ENCODE peak calls at places on chromosome 2, in eight cellular contexts. One of them, this sample, is unnamed.

GRCh38 chr2:205704101-205704741 is 21.9 kb downstream of the NRP2 start:
- DNase-seq in non-pigmented ciliary epithelial cell: no peak
- DNase-seq in mucosa of descending colon: peak; percentile 39
- DNase-seq in KBM-7: no peak
- DNase-seq in NCI-H1436 treated with DMSO at 0.1 percent for 48 hours: no peak
- DNase-seq in right cardiac atrium: peak; percentile 41
- DNase-seq in frontal cortex: no peak
- DNase-seq in left ventricle myocardium superior: no peak
- DNase-seq in this sample: no peak

GRCh38 chr2:86393521-86394490 is 47.4 kb upstream of the KDM3A start:
- DNase-seq in non-pigmented ciliary epithelial cell: no peak
- DNase-seq in mucosa of descending colon: peak; percentile 19
- DNase-seq in KBM-7: no peak
- DNase-seq in NCI-H1436 treated with DMSO at 0.1 percent for 48 hours: no peak
- DNase-seq in right cardiac atrium: no peak
- DNase-seq in frontal cortex: no peak
- DNase-seq in left ventricle myocardium superior: peak; percentile 52
- DNase-seq in this sample: no peak

GRCh38 chr2:9001229-9001628 is 2.3 kb downstream of the MBOAT2 start:
- DNase-seq in non-pigmented ciliary epithelial cell: no peak
- DNase-seq in mucosa of descending colon: peak; percentile 46
- DNase-seq in KBM-7: no peak
- DNase-seq in NCI-H1436 treated with DMSO at 0.1 percent for 48 hours: no peak
- DNase-seq in right cardiac atrium: no peak
- DNase-seq in frontal cortex: no peak
- DNase-seq in left ventricle myocardium superior: no peak
- DNase-seq in this sample: no peak

GRCh38 chr2:64675860-64676259 is 22.1 kb upstream of the SERTAD2 start:
- DNase-seq in non-pigmented ciliary epithelial cell: no peak
- DNase-seq in mucosa of descending colon: no peak
- DNase-seq in KBM-7: no peak
- DNase-seq in NCI-H1436 treated with DMSO at 0.1 percent for 48 hours: no peak
- DNase-seq in right cardiac atrium: no peak
- DNase-seq in frontal cortex: no peak
- DNase-seq in left ventricle myocardium superior: no peak
- DNase-seq in this sample: no peak

GRCh38 chr2:201500534-201500933 is 49.0 kb downstream of the STRADB start:
- DNase-seq in non-pigmented ciliary epithelial cell: no peak
- DNase-seq in mucosa of descending colon: no peak
- DNase-seq in KBM-7: no peak
- DNase-seq in NCI-H1436 treated with DMSO at 0.1 percent for 48 hours: no peak
- DNase-seq in right cardiac atrium: no peak
- DNase-seq in frontal cortex: no peak
- DNase-seq in left ventricle myocardium superior: no peak
- DNase-seq in this sample: no peak

GRCh38 chr2:208315081-208315788 is 49.2 kb downstream of the PIKFYVE start:
- DNase-seq in non-pigmented ciliary epithelial cell: no peak
- DNase-seq in mucosa of descending colon: no peak
- DNase-seq in KBM-7: peak; percentile 19
- DNase-seq in NCI-H1436 treated with DMSO at 0.1 percent for 48 hours: no peak
- DNase-seq in right cardiac atrium: no peak
- DNase-seq in frontal cortex: no peak
- DNase-seq in left ventricle myocardium superior: no peak
- DNase-seq in this sample: peak; percentile 18

GRCh38 chr2:182763311-182763912 is 47.4 kb downstream of the DNAJC10 start:
- DNase-seq in non-pigmented ciliary epithelial cell: no peak
- DNase-seq in mucosa of descending colon: peak; percentile 31
- DNase-seq in KBM-7: peak; percentile 32
- DNase-seq in NCI-H1436 treated with DMSO at 0.1 percent for 48 hours: no peak
- DNase-seq in right cardiac atrium: no peak
- DNase-seq in frontal cortex: no peak
- DNase-seq in left ventricle myocardium superior: no peak
- DNase-seq in this sample: no peak

GRCh38 chr2:98588880-98589425 is 19.4 kb downstream of the COA5 start:
- DNase-seq in non-pigmented ciliary epithelial cell: no peak
- DNase-seq in mucosa of descending colon: no peak
- DNase-seq in KBM-7: no peak
- DNase-seq in NCI-H1436 treated with DMSO at 0.1 percent for 48 hours: no peak
- DNase-seq in right cardiac atrium: no peak
- DNase-seq in frontal cortex: no peak
- DNase-seq in left ventricle myocardium superior: no peak
- DNase-seq in this sample: no peak

GRCh38 chr2:241974851-241975592 is 105.5 kb downstream of the RTP5 start:
- DNase-seq in non-pigmented ciliary epithelial cell: no peak
- DNase-seq in mucosa of descending colon: no peak
- DNase-seq in KBM-7: no peak
- DNase-seq in NCI-H1436 treated with DMSO at 0.1 percent for 48 hours: no peak
- DNase-seq in right cardiac atrium: no peak
- DNase-seq in frontal cortex: no peak
- DNase-seq in left ventricle myocardium superior: no peak
- DNase-seq in this sample: no peak

GRCh38 chr2:58569460-58570185 is 328.5 kb upstream of the FANCL start:
- DNase-seq in non-pigmented ciliary epithelial cell: no peak
- DNase-seq in mucosa of descending colon: no peak
- DNase-seq in KBM-7: no peak
- DNase-seq in NCI-H1436 treated with DMSO at 0.1 percent for 48 hours: no peak
- DNase-seq in right cardiac atrium: no peak
- DNase-seq in frontal cortex: no peak
- DNase-seq in left ventricle myocardium superior: no peak
- DNase-seq in this sample: no peak

GRCh38 chr2:50401772-50402653 is 629.9 kb downstream of the NRXN1 start:
- DNase-seq in non-pigmented ciliary epithelial cell: peak; percentile 30
- DNase-seq in mucosa of descending colon: peak; percentile 43
- DNase-seq in KBM-7: peak; percentile 36
- DNase-seq in NCI-H1436 treated with DMSO at 0.1 percent for 48 hours: no peak
- DNase-seq in right cardiac atrium: peak; percentile 16
- DNase-seq in frontal cortex: peak; percentile 12
- DNase-seq in left ventricle myocardium superior: no peak
- DNase-seq in this sample: peak; percentile 16

GRCh38 chr2:180694445-180695421 is 285.7 kb upstream of the UBE2E3 start:
- DNase-seq in non-pigmented ciliary epithelial cell: no peak
- DNase-seq in mucosa of descending colon: no peak
- DNase-seq in KBM-7: no peak
- DNase-seq in NCI-H1436 treated with DMSO at 0.1 percent for 48 hours: no peak
- DNase-seq in right cardiac atrium: no peak
- DNase-seq in frontal cortex: no peak
- DNase-seq in left ventricle myocardium superior: no peak
- DNase-seq in this sample: no peak

GRCh38 chr2:170886391-170886790 is 42.7 kb upstream of the GORASP2 start:
- DNase-seq in non-pigmented ciliary epithelial cell: peak; percentile 30
- DNase-seq in mucosa of descending colon: no peak
- DNase-seq in KBM-7: no peak
- DNase-seq in NCI-H1436 treated with DMSO at 0.1 percent for 48 hours: no peak
- DNase-seq in right cardiac atrium: no peak
- DNase-seq in frontal cortex: no peak
- DNase-seq in left ventricle myocardium superior: no peak
- DNase-seq in this sample: no peak

GRCh38 chr2:116489292-116489691 is 1325.2 kb upstream of the DDX18 start:
- DNase-seq in non-pigmented ciliary epithelial cell: no peak
- DNase-seq in mucosa of descending colon: no peak
- DNase-seq in KBM-7: no peak
- DNase-seq in NCI-H1436 treated with DMSO at 0.1 percent for 48 hours: no peak
- DNase-seq in right cardiac atrium: no peak
- DNase-seq in frontal cortex: no peak
- DNase-seq in left ventricle myocardium superior: no peak
- DNase-seq in this sample: no peak

GRCh38 chr2:113182471-113183260 is 8.9 kb downstream of the PSD4 start:
- DNase-seq in non-pigmented ciliary epithelial cell: no peak
- DNase-seq in mucosa of descending colon: no peak
- DNase-seq in KBM-7: no peak
- DNase-seq in NCI-H1436 treated with DMSO at 0.1 percent for 48 hours: no peak
- DNase-seq in right cardiac atrium: no peak
- DNase-seq in frontal cortex: no peak
- DNase-seq in left ventricle myocardium superior: no peak
- DNase-seq in this sample: no peak

GRCh38 chr2:203706403-203706802 is at the start of gene CD28:
- DNase-seq in non-pigmented ciliary epithelial cell: no peak
- DNase-seq in mucosa of descending colon: peak; percentile 71
- DNase-seq in KBM-7: no peak
- DNase-seq in NCI-H1436 treated with DMSO at 0.1 percent for 48 hours: no peak
- DNase-seq in right cardiac atrium: no peak
- DNase-seq in frontal cortex: no peak
- DNase-seq in left ventricle myocardium superior: peak; percentile 45
- DNase-seq in this sample: no peak

GRCh38 chr2:98634406-98635092 is 26.2 kb downstream of the UNC50 start:
- DNase-seq in non-pigmented ciliary epithelial cell: no peak
- DNase-seq in mucosa of descending colon: peak; percentile 23
- DNase-seq in KBM-7: peak; percentile 17
- DNase-seq in NCI-H1436 treated with DMSO at 0.1 percent for 48 hours: no peak
- DNase-seq in right cardiac atrium: no peak
- DNase-seq in frontal cortex: no peak
- DNase-seq in left ventricle myocardium superior: no peak
- DNase-seq in this sample: no peak

GRCh38 chr2:239587836-239588235 is 187.0 kb upstream of the HDAC4 start:
- DNase-seq in non-pigmented ciliary epithelial cell: no peak
- DNase-seq in mucosa of descending colon: no peak
- DNase-seq in KBM-7: no peak
- DNase-seq in NCI-H1436 treated with DMSO at 0.1 percent for 48 hours: no peak
- DNase-seq in right cardiac atrium: no peak
- DNase-seq in frontal cortex: no peak
- DNase-seq in left ventricle myocardium superior: no peak
- DNase-seq in this sample: no peak

GRCh38 chr2:39631715-39632114 is 34.0 kb upstream of the TMEM178A start:
- DNase-seq in non-pigmented ciliary epithelial cell: peak; percentile 98
- DNase-seq in mucosa of descending colon: no peak
- DNase-seq in KBM-7: peak; percentile 87
- DNase-seq in NCI-H1436 treated with DMSO at 0.1 percent for 48 hours: no peak
- DNase-seq in right cardiac atrium: peak; percentile 24
- DNase-seq in frontal cortex: no peak
- DNase-seq in left ventricle myocardium superior: no peak
- DNase-seq in this sample: no peak

GRCh38 chr2:216956820-216957493 is 97.1 kb upstream of the TNP1 start:
- DNase-seq in non-pigmented ciliary epithelial cell: no peak
- DNase-seq in mucosa of descending colon: no peak
- DNase-seq in KBM-7: no peak
- DNase-seq in NCI-H1436 treated with DMSO at 0.1 percent for 48 hours: no peak
- DNase-seq in right cardiac atrium: no peak
- DNase-seq in frontal cortex: no peak
- DNase-seq in left ventricle myocardium superior: no peak
- DNase-seq in this sample: no peak

GRCh38 chr2:16437189-16437588 is 228.4 kb downstream of the CYRIA start:
- DNase-seq in non-pigmented ciliary epithelial cell: no peak
- DNase-seq in mucosa of descending colon: no peak
- DNase-seq in KBM-7: no peak
- DNase-seq in NCI-H1436 treated with DMSO at 0.1 percent for 48 hours: no peak
- DNase-seq in right cardiac atrium: no peak
- DNase-seq in frontal cortex: no peak
- DNase-seq in left ventricle myocardium superior: no peak
- DNase-seq in this sample: no peak

GRCh38 chr2:161946489-161947107 is 127.4 kb downstream of the DPP4 start:
- DNase-seq in non-pigmented ciliary epithelial cell: no peak
- DNase-seq in mucosa of descending colon: peak; percentile 22
- DNase-seq in KBM-7: peak; percentile 52
- DNase-seq in NCI-H1436 treated with DMSO at 0.1 percent for 48 hours: no peak
- DNase-seq in right cardiac atrium: no peak
- DNase-seq in frontal cortex: no peak
- DNase-seq in left ventricle myocardium superior: no peak
- DNase-seq in this sample: peak; percentile 12

GRCh38 chr2:153890572-153890971 is 18.9 kb downstream of the GALNT13 start:
- DNase-seq in non-pigmented ciliary epithelial cell: no peak
- DNase-seq in mucosa of descending colon: no peak
- DNase-seq in KBM-7: no peak
- DNase-seq in NCI-H1436 treated with DMSO at 0.1 percent for 48 hours: no peak
- DNase-seq in right cardiac atrium: no peak
- DNase-seq in frontal cortex: no peak
- DNase-seq in left ventricle myocardium superior: no peak
- DNase-seq in this sample: no peak

GRCh38 chr2:64779117-64779690 is 125.5 kb upstream of the SERTAD2 start:
- DNase-seq in non-pigmented ciliary epithelial cell: no peak
- DNase-seq in mucosa of descending colon: no peak
- DNase-seq in KBM-7: no peak
- DNase-seq in NCI-H1436 treated with DMSO at 0.1 percent for 48 hours: no peak
- DNase-seq in right cardiac atrium: no peak
- DNase-seq in frontal cortex: no peak
- DNase-seq in left ventricle myocardium superior: no peak
- DNase-seq in this sample: peak; percentile 14

GRCh38 chr2:74249406-74250122 is 51.1 kb downstream of the MTHFD2 start:
- DNase-seq in non-pigmented ciliary epithelial cell: no peak
- DNase-seq in mucosa of descending colon: no peak
- DNase-seq in KBM-7: no peak
- DNase-seq in NCI-H1436 treated with DMSO at 0.1 percent for 48 hours: no peak
- DNase-seq in right cardiac atrium: no peak
- DNase-seq in frontal cortex: no peak
- DNase-seq in left ventricle myocardium superior: no peak
- DNase-seq in this sample: no peak

GRCh38 chr2:134384131-134384530 is 130.3 kb downstream of the MGAT5 start:
- DNase-seq in non-pigmented ciliary epithelial cell: no peak
- DNase-seq in mucosa of descending colon: no peak
- DNase-seq in KBM-7: no peak
- DNase-seq in NCI-H1436 treated with DMSO at 0.1 percent for 48 hours: no peak
- DNase-seq in right cardiac atrium: no peak
- DNase-seq in frontal cortex: no peak
- DNase-seq in left ventricle myocardium superior: no peak
- DNase-seq in this sample: no peak

GRCh38 chr2:184370954-184371353 is 227.4 kb upstream of the ZNF804A start:
- DNase-seq in non-pigmented ciliary epithelial cell: no peak
- DNase-seq in mucosa of descending colon: no peak
- DNase-seq in KBM-7: no peak
- DNase-seq in NCI-H1436 treated with DMSO at 0.1 percent for 48 hours: no peak
- DNase-seq in right cardiac atrium: no peak
- DNase-seq in frontal cortex: no peak
- DNase-seq in left ventricle myocardium superior: no peak
- DNase-seq in this sample: no peak

GRCh38 chr2:233449071-233449901 is 95.0 kb downstream of the DGKD start:
- DNase-seq in non-pigmented ciliary epithelial cell: no peak
- DNase-seq in mucosa of descending colon: peak; percentile 48
- DNase-seq in KBM-7: no peak
- DNase-seq in NCI-H1436 treated with DMSO at 0.1 percent for 48 hours: no peak
- DNase-seq in right cardiac atrium: no peak
- DNase-seq in frontal cortex: peak; percentile 55
- DNase-seq in left ventricle myocardium superior: no peak
- DNase-seq in this sample: peak; percentile 23

GRCh38 chr2:151729837-151730236 is 4.4 kb downstream of the NEB start:
- DNase-seq in non-pigmented ciliary epithelial cell: no peak
- DNase-seq in mucosa of descending colon: no peak
- DNase-seq in KBM-7: no peak
- DNase-seq in NCI-H1436 treated with DMSO at 0.1 percent for 48 hours: no peak
- DNase-seq in right cardiac atrium: no peak
- DNase-seq in frontal cortex: no peak
- DNase-seq in left ventricle myocardium superior: no peak
- DNase-seq in this sample: no peak

GRCh38 chr2:8544168-8544785 is 137.6 kb upstream of the ID2 start:
- DNase-seq in non-pigmented ciliary epithelial cell: no peak
- DNase-seq in mucosa of descending colon: no peak
- DNase-seq in KBM-7: peak; percentile 20
- DNase-seq in NCI-H1436 treated with DMSO at 0.1 percent for 48 hours: no peak
- DNase-seq in right cardiac atrium: no peak
- DNase-seq in frontal cortex: no peak
- DNase-seq in left ventricle myocardium superior: no peak
- DNase-seq in this sample: no peak

GRCh38 chr2:195304310-195304709 is 352.7 kb upstream of the SLC39A10 start:
- DNase-seq in non-pigmented ciliary epithelial cell: no peak
- DNase-seq in mucosa of descending colon: no peak
- DNase-seq in KBM-7: peak; percentile 32
- DNase-seq in NCI-H1436 treated with DMSO at 0.1 percent for 48 hours: no peak
- DNase-seq in right cardiac atrium: no peak
- DNase-seq in frontal cortex: no peak
- DNase-seq in left ventricle myocardium superior: no peak
- DNase-seq in this sample: no peak

GRCh38 chr2:41853427-41854191 is 194.2 kb upstream of the PKDCC start:
- DNase-seq in non-pigmented ciliary epithelial cell: no peak
- DNase-seq in mucosa of descending colon: peak; percentile 79
- DNase-seq in KBM-7: peak; percentile 53
- DNase-seq in NCI-H1436 treated with DMSO at 0.1 percent for 48 hours: no peak
- DNase-seq in right cardiac atrium: no peak
- DNase-seq in frontal cortex: peak; percentile 24
- DNase-seq in left ventricle myocardium superior: no peak
- DNase-seq in this sample: peak; percentile 43

GRCh38 chr2:126886906-126887280 is 11.8 kb upstream of the TEX51 start:
- DNase-seq in non-pigmented ciliary epithelial cell: no peak
- DNase-seq in mucosa of descending colon: no peak
- DNase-seq in KBM-7: no peak
- DNase-seq in NCI-H1436 treated with DMSO at 0.1 percent for 48 hours: no peak
- DNase-seq in right cardiac atrium: no peak
- DNase-seq in frontal cortex: no peak
- DNase-seq in left ventricle myocardium superior: no peak
- DNase-seq in this sample: no peak

GRCh38 chr2:232532406-232532805 is 6.4 kb downstream of the CHRND start:
- DNase-seq in non-pigmented ciliary epithelial cell: no peak
- DNase-seq in mucosa of descending colon: no peak
- DNase-seq in KBM-7: no peak
- DNase-seq in NCI-H1436 treated with DMSO at 0.1 percent for 48 hours: no peak
- DNase-seq in right cardiac atrium: no peak
- DNase-seq in frontal cortex: no peak
- DNase-seq in left ventricle myocardium superior: peak; percentile 65
- DNase-seq in this sample: no peak

This sample was measured in fibroblast of the conjunctiva.